ENCODE peak calls at places on chromosomes 11 and 22, in nine cellular contexts. P is RCC 7860; S is GM13977; F is neural crest cell; A is NCI-H2081 treated with DMSO at 0.1 percent for 48 hours; R is T-helper 17 cell; B is activated naive CD4-positive, alpha-beta T cell; W is T1000; L is HEK293T. N is an unnamed sample.

GRCh38 chr11:78231962-78232459 is 43.3 kb downstream of the USP35 start:
- DNase-seq in B (no peak), P (no peak), F (no peak), R (no peak), S (no peak), L (no peak), W (no peak), A (no peak), N (no peak)

GRCh38 chr11:60310407-60310998 is 16.6 kb upstream of the MS4A6E start:
- DNase-seq in P (no peak), A (no peak), R (no peak), B (no peak), F (no peak), W (no peak), L (no peak), S (peak), N (no peak)

GRCh38 chr22:41902932-41903421 is 11.9 kb downstream of the SHISA8 start:
- DNase-seq in R (no peak), S (no peak), P (no peak), A (peak), B (no peak), L (no peak), W (no peak), F (no peak), N (no peak)

GRCh38 chr22:45226681-45227186 is 14.0 kb downstream of the KIAA0930 start:
- DNase-seq in P (peak), L (no peak), A (no peak), W (no peak), R (no peak), B (no peak), S (no peak), F (no peak), N (no peak)

GRCh38 chr11:64343740-64344133 is 3.7 kb downstream of the CCDC88B start:
- DNase-seq in P (no peak), R (no peak), S (peak), B (no peak), F (no peak), L (no peak), A (no peak), W (no peak), N (no peak)

GRCh38 chr11:65742353-65742752 is 21.8 kb upstream of the RNASEH2C start:
- DNase-seq in W (no peak), R (no peak), B (no peak), S (no peak), L (no peak), A (no peak), F (no peak), P (no peak), N (peak)

GRCh38 chr11:20530942-20531703 is 68.3 kb upstream of the SLC6A5 start:
- DNase-seq in P (no peak), S (no peak), F (no peak), R (no peak), A (no peak), L (no peak), W (no peak), B (no peak), N (no peak)

GRCh38 chr11:16469968-16470367 is 113.6 kb upstream of the SOX6 start:
- DNase-seq in R (no peak), L (no peak), W (no peak), P (no peak), A (no peak), B (no peak), S (no peak), F (no peak), N (no peak)

GRCh38 chr22:17869285-17870096 is 95.2 kb upstream of the BID start:
- DNase-seq in F (no peak), A (no peak), P (no peak), B (no peak), R (no peak), W (no peak), L (no peak), S (no peak), N (no peak)

GRCh38 chr22:50209893-50210292 is 9.1 kb downstream of the SELENOO start:
- DNase-seq in S (peak), A (no peak), B (peak), W (no peak), L (peak), F (peak), P (peak), R (peak), N (peak)

GRCh38 chr11:114762437-114762836 is 84.1 kb downstream of the NXPE2 start:
- DNase-seq in B (no peak), L (peak), W (no peak), P (peak), F (peak), A (no peak), S (peak), R (no peak), N (peak)

N was measured in dermis microvascular lymphatic vessel endothelial cell.